ENCODE peak calls at places on chromosomes 12 and 14, in eight cellular contexts. X is choroid plexus epithelial cell, V is WERI-Rb-1, I is lower leg skin, T is upper lobe of right lung, L is adrenal gland, O is tibial artery, P is A549. U is an unnamed sample.
A peak's percentile ranks its signal among the peaks of the same experiment; 100 is the strongest.

GRCh38 chr12:92434607-92435025 is 268.2 kb upstream of the PLEKHG7 start:
- DNase-seq in X (no peak), V (no peak), I (no peak), T (no peak), L (no peak), O (no peak), P (no peak), U (no peak)

GRCh38 chr12:102468261-102468940 is 12.0 kb downstream of the IGF1 start:
- DNase-seq in X (no peak), V (no peak), I (no peak), T (no peak), L (no peak), O (no peak), P (no peak), U (no peak)

GRCh38 chr14:58738189-58738836 is 100.6 kb downstream of the DACT1 start:
- DNase-seq in X (peak; percentile 92), V (no peak), I (no peak), T (no peak), L (no peak), O (no peak), P (peak; percentile 50), U (no peak)

GRCh38 chr12:131056626-131057025 is 102.9 kb downstream of the ADGRD1 start:
- DNase-seq in X (no peak), V (no peak), I (peak; percentile 26), T (no peak), L (no peak), O (no peak), P (no peak), U (no peak)

GRCh38 chr12:115451785-115452736 is 768.1 kb upstream of the TBX3 start:
- DNase-seq in X (no peak), V (peak; percentile 53), I (no peak), T (peak; percentile 68), L (peak; percentile 33), O (no peak), P (no peak), U (peak; percentile 73)

GRCh38 chr14:48622980-48623379 is 947.6 kb upstream of the MDGA2 start:
- DNase-seq in X (no peak), V (no peak), I (no peak), T (no peak), L (no peak), O (no peak), P (no peak), U (no peak)

GRCh38 chr12:87603727-87604126 is 425.5 kb downstream of the C12orf50 start:
- DNase-seq in X (peak; percentile 68), V (no peak), I (no peak), T (no peak), L (no peak), O (no peak), P (no peak), U (no peak)

GRCh38 chr12:87687362-87687761 is 341.8 kb downstream of the C12orf50 start:
- DNase-seq in X (peak; percentile 91), V (no peak), I (no peak), T (no peak), L (peak; percentile 22), O (no peak), P (peak; percentile 50), U (no peak)

GRCh38 chr12:47868041-47868440 is 36.8 kb downstream of the VDR start:
- DNase-seq in X (peak; percentile 55), V (no peak), I (no peak), T (no peak), L (no peak), O (no peak), P (no peak), U (no peak)

GRCh38 chr12:119544780-119545625 is 48.6 kb upstream of the TMEM233 start:
- DNase-seq in X (peak; percentile 89), V (peak; percentile 62), I (no peak), T (no peak), L (peak; percentile 53), O (peak; percentile 66), P (peak; percentile 75), U (peak; percentile 70)

GRCh38 chr12:57896139-57896436 is 45.3 kb upstream of the ATP23 start:
- DNase-seq in X (peak; percentile 47), V (peak; percentile 15), I (no peak), T (no peak), L (no peak), O (no peak), P (no peak), U (no peak)

GRCh38 chr12:39122562-39123204 is 217.3 kb upstream of the CPNE8 start:
- DNase-seq in X (no peak), V (peak; percentile 45), I (no peak), T (no peak), L (no peak), O (no peak), P (no peak), U (no peak)

GRCh38 chr12:44000309-44000952 is 164.6 kb downstream of the TMEM117 start:
- DNase-seq in X (peak; percentile 57), V (peak; percentile 65), I (no peak), T (no peak), L (no peak), O (no peak), P (peak; percentile 71), U (peak; percentile 24)
- TF ChIP-seq CTCF in X (peak; percentile 65), V (peak; percentile 80), I (no peak), T (peak; percentile 51), L (peak; percentile 8), O (no peak), P (peak; percentile 38), U (peak; percentile 75)

GRCh38 chr12:108853426-108853825 is 4.0 kb downstream of the SSH1 start:
- DNase-seq in X (no peak), V (no peak), I (no peak), T (no peak), L (no peak), O (no peak), P (no peak), U (no peak)

GRCh38 chr12:108849653-108850052 is 7.7 kb downstream of the SSH1 start:
- DNase-seq in X (peak; percentile 64), V (no peak), I (no peak), T (no peak), L (no peak), O (no peak), P (peak; percentile 47), U (no peak)

GRCh38 chr12:108852674-108853073 is 4.7 kb downstream of the SSH1 start:
- DNase-seq in X (no peak), V (no peak), I (no peak), T (no peak), L (no peak), O (no peak), P (peak; percentile 66), U (no peak)

GRCh38 chr12:108854055-108854452 is 3.3 kb downstream of the SSH1 start:
- DNase-seq in X (peak; percentile 93), V (no peak), I (no peak), T (no peak), L (peak; percentile 68), O (peak; percentile 83), P (peak; percentile 82), U (no peak)

DNA sequence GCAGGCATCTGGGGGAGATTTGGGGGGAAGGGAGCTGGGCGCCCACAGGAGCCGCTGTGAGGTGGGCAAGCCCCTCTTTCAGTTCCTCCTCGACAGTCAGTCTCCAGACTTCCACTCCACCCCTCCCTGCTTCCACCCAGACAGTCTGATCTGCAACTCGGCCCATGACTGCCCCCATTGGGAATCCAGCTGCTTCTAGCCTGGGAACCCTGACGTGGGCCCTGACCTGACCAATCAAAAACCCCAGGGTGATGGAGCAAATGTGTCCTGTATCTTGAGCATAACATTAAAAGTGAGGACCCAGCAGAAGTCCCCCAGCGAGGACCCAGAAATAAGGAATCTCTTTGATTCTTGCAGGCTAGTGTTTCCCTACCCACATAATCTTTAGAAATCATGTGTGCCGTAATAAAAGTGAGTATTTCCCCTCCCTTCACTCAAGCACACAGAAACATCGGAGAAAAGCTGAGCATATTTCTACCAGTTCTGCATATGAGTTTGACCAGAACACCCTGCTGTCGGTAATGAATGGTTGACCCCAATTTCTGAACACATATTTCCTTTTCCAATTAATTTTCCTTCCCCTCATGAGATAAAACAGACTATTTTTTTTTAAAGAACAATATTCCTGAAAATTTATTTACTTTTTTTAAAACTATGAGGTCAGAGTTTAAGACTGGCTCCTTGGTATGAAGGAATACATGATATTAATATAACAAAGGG is 6.4 kb downstream of the SSH1 start:
- DNase-seq in X (peak; percentile 96), V (peak; percentile 76), I (no peak), T (no peak), L (no peak), O (peak; percentile 79), P (peak; percentile 89), U (peak; percentile 71)
- TF ChIP-seq CTCF in X (peak; percentile 41), V (peak; percentile 29), I (no peak), T (peak; percentile 25), L (no peak), O (no peak), P (peak; percentile 34), U (no peak)

DNA sequence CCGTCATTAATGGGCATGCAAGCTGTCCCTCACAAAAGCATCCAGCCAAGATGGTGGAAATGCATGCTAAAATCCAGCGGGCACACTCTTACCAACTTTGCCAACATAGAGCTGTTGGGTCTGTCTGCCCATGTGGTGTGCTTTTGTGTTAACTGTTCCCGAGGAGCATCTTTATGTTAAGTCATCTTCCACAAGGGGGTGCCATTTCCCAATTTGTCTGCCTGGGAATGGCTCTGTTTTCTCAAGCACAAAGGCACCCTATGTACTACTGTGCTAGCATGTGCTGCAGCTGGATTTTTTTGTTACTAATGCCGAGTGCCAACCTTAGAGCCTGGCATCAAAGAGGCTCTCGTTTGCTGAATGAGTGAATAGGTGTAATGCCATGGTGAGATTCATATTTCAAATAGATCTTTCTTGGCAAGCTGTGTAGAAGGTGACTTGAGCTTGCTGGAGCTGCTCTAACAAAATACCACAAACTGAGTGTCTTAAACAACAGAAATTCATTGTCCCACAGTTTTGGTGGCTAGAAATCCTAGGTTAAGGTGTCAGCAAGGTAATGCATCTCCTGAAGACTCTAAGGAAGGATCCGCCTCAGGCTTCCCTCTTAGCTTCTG is 74.3 kb downstream of the TRHDE start:
- DNase-seq in X (peak; percentile 91), V (peak; percentile 72), I (no peak), T (no peak), L (peak; percentile 39), O (no peak), P (peak; percentile 74), U (peak; percentile 65)
- TF ChIP-seq CTCF in X (peak; percentile 79), V (peak; percentile 71), I (no peak), T (peak; percentile 60), L (no peak), O (peak; percentile 29), P (peak; percentile 49), U (peak; percentile 83)

GRCh38 chr14:70086685-70087379 is 101.9 kb downstream of the SLC8A3 start:
- DNase-seq in X (peak; percentile 81), V (peak; percentile 28), I (no peak), T (no peak), L (peak; percentile 45), O (no peak), P (peak; percentile 65), U (peak; percentile 32)

GRCh38 chr14:70084226-70084625 is 104.5 kb downstream of the SLC8A3 start:
- DNase-seq in X (no peak), V (no peak), I (no peak), T (no peak), L (no peak), O (no peak), P (no peak), U (no peak)

GRCh38 chr14:70093156-70093555 is 95.6 kb downstream of the SLC8A3 start:
- DNase-seq in X (no peak), V (no peak), I (no peak), T (no peak), L (no peak), O (no peak), P (no peak), U (no peak)

DNA sequence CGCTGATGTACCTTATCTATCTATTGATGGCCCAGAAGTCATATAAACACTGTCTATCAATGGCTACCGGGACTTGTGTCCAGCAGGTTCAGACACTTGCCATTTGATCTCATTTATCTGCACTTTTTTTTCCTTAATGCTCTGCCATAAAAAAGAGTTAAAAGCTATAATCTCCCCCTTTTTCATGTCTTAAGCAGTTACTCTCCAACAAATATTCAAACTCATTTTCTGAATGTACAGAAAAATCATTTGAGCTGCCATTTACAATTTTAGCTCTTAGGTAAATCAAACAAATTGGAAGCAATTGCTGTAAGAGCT is 101.4 kb downstream of the SLC8A3 start:
- DNase-seq in X (no peak), V (no peak), I (no peak), T (no peak), L (no peak), O (no peak), P (no peak), U (no peak)
- TF ChIP-seq CTCF in X (no peak), V (no peak), I (no peak), T (no peak), L (no peak), O (no peak), P (no peak), U (no peak)